ENCODE peak calls at places on chromosomes 2 and 18, in eight cellular contexts. One of them, this sample, is unnamed.

GRCh38 chr2:237471457-237472186 is 15.4 kb upstream of the MLPH start:
- DNase-seq in keratinocyte: no peak
- DNase-seq in substantia nigra: no peak
- DNase-seq in endothelial cell: peak; percentile 63
- DNase-seq in stimulated activated CD4-positive, alpha-beta T cell treated with anti-CD3 and anti-CD28 coated beads, Interleukin-2, amount 100 ng/mL, for 48 hours: peak; percentile 20
- DNase-seq in progenitor cell of endocrine pancreas: no peak
- DNase-seq in SJSA1: peak; percentile 50
- DNase-seq in ACHN: peak; percentile 78
- DNase-seq in this sample: no peak

GRCh38 chr2:194291104-194291503 is 1365.9 kb upstream of the SLC39A10 start:
- DNase-seq in progenitor cell of endocrine pancreas: no peak
- DNase-seq in endothelial cell: no peak
- DNase-seq in stimulated activated CD4-positive, alpha-beta T cell treated with anti-CD3 and anti-CD28 coated beads, Interleukin-2, amount 100 ng/mL, for 48 hours: no peak
- DNase-seq in SJSA1: no peak
- DNase-seq in substantia nigra: no peak
- DNase-seq in keratinocyte: no peak
- DNase-seq in ACHN: no peak
- DNase-seq in this sample: no peak

GRCh38 chr2:237171396-237171795 is 85.7 kb downstream of the COPS8 start:
- DNase-seq in stimulated activated CD4-positive, alpha-beta T cell treated with anti-CD3 and anti-CD28 coated beads, Interleukin-2, amount 100 ng/mL, for 48 hours: no peak
- DNase-seq in keratinocyte: no peak
- DNase-seq in substantia nigra: no peak
- DNase-seq in progenitor cell of endocrine pancreas: no peak
- DNase-seq in SJSA1: peak; percentile 86
- DNase-seq in ACHN: peak; percentile 86
- DNase-seq in endothelial cell: no peak
- DNase-seq in this sample: peak; percentile 40

GRCh38 chr2:50491541-50492114 is 540.3 kb downstream of the NRXN1 start:
- DNase-seq in keratinocyte: no peak
- DNase-seq in stimulated activated CD4-positive, alpha-beta T cell treated with anti-CD3 and anti-CD28 coated beads, Interleukin-2, amount 100 ng/mL, for 48 hours: no peak
- DNase-seq in substantia nigra: peak; percentile 5
- DNase-seq in ACHN: peak; percentile 37
- DNase-seq in progenitor cell of endocrine pancreas: no peak
- DNase-seq in endothelial cell: peak; percentile 45
- DNase-seq in SJSA1: no peak
- DNase-seq in this sample: peak; percentile 28

GRCh38 chr2:197167608-197168287 is 142.8 kb downstream of the ANKRD44 start:
- DNase-seq in keratinocyte: no peak
- DNase-seq in stimulated activated CD4-positive, alpha-beta T cell treated with anti-CD3 and anti-CD28 coated beads, Interleukin-2, amount 100 ng/mL, for 48 hours: no peak
- DNase-seq in progenitor cell of endocrine pancreas: no peak
- DNase-seq in endothelial cell: no peak
- DNase-seq in SJSA1: no peak
- DNase-seq in ACHN: no peak
- DNase-seq in substantia nigra: no peak
- DNase-seq in this sample: no peak

GRCh38 chr2:19802088-19802806 is 99.5 kb downstream of the TTC32 start:
- DNase-seq in keratinocyte: no peak
- DNase-seq in ACHN: peak; percentile 85
- DNase-seq in substantia nigra: no peak
- DNase-seq in stimulated activated CD4-positive, alpha-beta T cell treated with anti-CD3 and anti-CD28 coated beads, Interleukin-2, amount 100 ng/mL, for 48 hours: no peak
- DNase-seq in endothelial cell: no peak
- DNase-seq in progenitor cell of endocrine pancreas: no peak
- DNase-seq in SJSA1: peak; percentile 20
- DNase-seq in this sample: no peak

GRCh38 chr2:138564586-138565250 is 63.1 kb downstream of the SPOPL start:
- DNase-seq in ACHN: no peak
- DNase-seq in stimulated activated CD4-positive, alpha-beta T cell treated with anti-CD3 and anti-CD28 coated beads, Interleukin-2, amount 100 ng/mL, for 48 hours: no peak
- DNase-seq in substantia nigra: no peak
- DNase-seq in keratinocyte: no peak
- DNase-seq in endothelial cell: no peak
- DNase-seq in progenitor cell of endocrine pancreas: no peak
- DNase-seq in SJSA1: no peak
- DNase-seq in this sample: no peak

GRCh38 chr18:58412844-58413666 is 215.8 kb downstream of the ALPK2 start:
- DNase-seq in ACHN: no peak
- DNase-seq in substantia nigra: no peak
- DNase-seq in SJSA1: no peak
- DNase-seq in progenitor cell of endocrine pancreas: no peak
- DNase-seq in keratinocyte: no peak
- DNase-seq in endothelial cell: no peak
- DNase-seq in stimulated activated CD4-positive, alpha-beta T cell treated with anti-CD3 and anti-CD28 coated beads, Interleukin-2, amount 100 ng/mL, for 48 hours: no peak
- DNase-seq in this sample: no peak

GRCh38 chr18:48735070-48735676 is 196.3 kb downstream of the CTIF start:
- DNase-seq in SJSA1: no peak
- DNase-seq in endothelial cell: no peak
- DNase-seq in keratinocyte: peak; percentile 13
- DNase-seq in ACHN: no peak
- DNase-seq in substantia nigra: no peak
- DNase-seq in progenitor cell of endocrine pancreas: no peak
- DNase-seq in stimulated activated CD4-positive, alpha-beta T cell treated with anti-CD3 and anti-CD28 coated beads, Interleukin-2, amount 100 ng/mL, for 48 hours: no peak
- DNase-seq in this sample: no peak

GRCh38 chr18:45802814-45803492 is 22.5 kb upstream of the SIGLEC15 start:
- DNase-seq in keratinocyte: peak; percentile 91
- DNase-seq in stimulated activated CD4-positive, alpha-beta T cell treated with anti-CD3 and anti-CD28 coated beads, Interleukin-2, amount 100 ng/mL, for 48 hours: no peak
- DNase-seq in SJSA1: peak; percentile 96
- DNase-seq in substantia nigra: no peak
- DNase-seq in progenitor cell of endocrine pancreas: no peak
- DNase-seq in endothelial cell: no peak
- DNase-seq in ACHN: peak; percentile 85
- DNase-seq in this sample: peak; percentile 18

GRCh38 chr2:47798628-47799027 is 15.7 kb downstream of the MSH6 start:
- DNase-seq in progenitor cell of endocrine pancreas: no peak
- DNase-seq in ACHN: no peak
- DNase-seq in keratinocyte: no peak
- DNase-seq in stimulated activated CD4-positive, alpha-beta T cell treated with anti-CD3 and anti-CD28 coated beads, Interleukin-2, amount 100 ng/mL, for 48 hours: no peak
- DNase-seq in SJSA1: no peak
- DNase-seq in endothelial cell: no peak
- DNase-seq in substantia nigra: no peak
- DNase-seq in this sample: no peak

GRCh38 chr2:240720686-240721595 is 29.3 kb downstream of the AQP12A start:
- DNase-seq in substantia nigra: no peak
- DNase-seq in stimulated activated CD4-positive, alpha-beta T cell treated with anti-CD3 and anti-CD28 coated beads, Interleukin-2, amount 100 ng/mL, for 48 hours: no peak
- DNase-seq in ACHN: no peak
- DNase-seq in progenitor cell of endocrine pancreas: no peak
- DNase-seq in endothelial cell: no peak
- DNase-seq in SJSA1: no peak
- DNase-seq in keratinocyte: no peak
- DNase-seq in this sample: no peak

GRCh38 chr2:61750624-61751023 is 103.2 kb downstream of the FAM161A start:
- DNase-seq in keratinocyte: no peak
- DNase-seq in SJSA1: no peak
- DNase-seq in substantia nigra: no peak
- DNase-seq in stimulated activated CD4-positive, alpha-beta T cell treated with anti-CD3 and anti-CD28 coated beads, Interleukin-2, amount 100 ng/mL, for 48 hours: no peak
- DNase-seq in ACHN: no peak
- DNase-seq in endothelial cell: no peak
- DNase-seq in progenitor cell of endocrine pancreas: no peak
- DNase-seq in this sample: no peak

GRCh38 chr2:100260712-100261620 is 61.3 kb downstream of the LONRF2 start:
- DNase-seq in progenitor cell of endocrine pancreas: peak; percentile 61
- DNase-seq in keratinocyte: no peak
- DNase-seq in SJSA1: peak; percentile 12
- DNase-seq in stimulated activated CD4-positive, alpha-beta T cell treated with anti-CD3 and anti-CD28 coated beads, Interleukin-2, amount 100 ng/mL, for 48 hours: no peak
- DNase-seq in endothelial cell: peak; percentile 61
- DNase-seq in ACHN: peak; percentile 79
- DNase-seq in substantia nigra: peak; percentile 44
- DNase-seq in this sample: peak; percentile 47

GRCh38 chr2:40204268-40204667 is 247.6 kb downstream of the SLC8A1 start:
- DNase-seq in stimulated activated CD4-positive, alpha-beta T cell treated with anti-CD3 and anti-CD28 coated beads, Interleukin-2, amount 100 ng/mL, for 48 hours: no peak
- DNase-seq in endothelial cell: no peak
- DNase-seq in keratinocyte: no peak
- DNase-seq in substantia nigra: no peak
- DNase-seq in SJSA1: no peak
- DNase-seq in progenitor cell of endocrine pancreas: no peak
- DNase-seq in ACHN: no peak
- DNase-seq in this sample: no peak

GRCh38 chr2:213159768-213160167 is 8.4 kb upstream of the IKZF2 start:
- DNase-seq in stimulated activated CD4-positive, alpha-beta T cell treated with anti-CD3 and anti-CD28 coated beads, Interleukin-2, amount 100 ng/mL, for 48 hours: no peak
- DNase-seq in progenitor cell of endocrine pancreas: no peak
- DNase-seq in keratinocyte: no peak
- DNase-seq in endothelial cell: no peak
- DNase-seq in SJSA1: no peak
- DNase-seq in ACHN: no peak
- DNase-seq in substantia nigra: no peak
- DNase-seq in this sample: no peak

This sample was measured in NCI-H460.